ENCODE peak calls at places on chromosomes 11 and 22, in four cellular contexts. H is A549, V is K562, O is GM12878. J is an unnamed sample.

GRCh38 chr11:27420217-27420616 is 52.4 kb downstream of the LGR4 start:
- DNase-seq in H (no peak), V (peak), O (no peak), J (no peak)

GRCh38 chr11:5237384-5237783 is 3.1 kb upstream of the HBD start:
- DNase-seq in H (no peak), V (no peak), O (no peak), J (no peak)

GRCh38 chr11:68584097-68584496 is 100.2 kb upstream of the GAL start:
- DNase-seq in H (peak), V (peak), O (no peak), J (peak)

GRCh38 chr11:121054266-121054665 is 30.4 kb downstream of the TBCEL start:
- DNase-seq in H (no peak), V (no peak), O (no peak), J (no peak)

GRCh38 chr11:73380321-73380720 is 4.1 kb downstream of the RELT start:
- DNase-seq in H (no peak), V (no peak), O (no peak), J (no peak)

GRCh38 chr11:118998822-118999221 is 884 bp downstream of the CENATAC start:
- DNase-seq in H (peak), V (peak), O (no peak), J (peak)

GRCh38 chr11:113014731-113015455 is 53.7 kb downstream of the NCAM1 start:
- DNase-seq in H (no peak), V (no peak), O (no peak), J (no peak)

GRCh38 chr11:85822814-85823213 is 11.9 kb upstream of the SYTL2 start:
- DNase-seq in H (no peak), V (no peak), O (no peak), J (no peak)

GRCh38 chr11:3037041-3037944 is 19.9 kb downstream of the CARS1 start:
- DNase-seq in H (peak), V (peak), O (no peak), J (peak)

GRCh38 chr11:2298795-2299747 is 2.6 kb downstream of the C11orf21 start:
- DNase-seq in H (peak), V (peak), O (no peak), J (peak)

GRCh38 chr11:15941206-15941770 is 415.1 kb downstream of the SOX6 start:
- DNase-seq in H (no peak), V (peak), O (no peak), J (no peak)

GRCh38 chr11:92967178-92967577 is 2.3 kb upstream of the MTNR1B start:
- DNase-seq in H (no peak), V (no peak), O (no peak), J (no peak)

GRCh38 chr11:95157824-95158223 is 68.2 kb downstream of the ENDOD1 start:
- DNase-seq in H (no peak), V (no peak), O (no peak), J (no peak)

GRCh38 chr11:119361961-119362725 is 15.6 kb upstream of the MFRP start:
- DNase-seq in H (no peak), V (no peak), O (no peak), J (no peak)

GRCh38 chr22:27125539-27125938 is 468.2 kb downstream of the MIAT start:
- DNase-seq in H (no peak), V (no peak), O (no peak), J (no peak)

GRCh38 chr22:40405178-40406062 is 35.0 kb downstream of the SGSM3 start:
- DNase-seq in H (no peak), V (no peak), O (no peak), J (no peak)

GRCh38 chr11:109033627-109034340 is 368.9 kb downstream of the DDX10 start:
- DNase-seq in H (no peak), V (no peak), O (no peak), J (no peak)

GRCh38 chr22:20514658-20515406 is 7.4 kb downstream of the MED15 start:
- DNase-seq in H (no peak), V (no peak), O (no peak), J (no peak)

GRCh38 chr11:120135838-120136237 is 2.1 kb downstream of the TRIM29 start:
- DNase-seq in H (no peak), V (no peak), O (no peak), J (no peak)

GRCh38 chr11:107496011-107496410 is 38.4 kb upstream of the CWF19L2 start:
- DNase-seq in H (no peak), V (no peak), O (no peak), J (peak)

GRCh38 chr11:326842-327580 is 6.4 kb upstream of the IFITM3 start:
- DNase-seq in H (no peak), V (peak), O (peak), J (peak)

GRCh38 chr22:20867179-20868099 is 8.6 kb downstream of the SNAP29 start:
- DNase-seq in H (no peak), V (peak), O (no peak), J (peak)

GRCh38 chr11:44955019-44955738 is 4.5 kb upstream of the TP53I11 start:
- DNase-seq in H (peak), V (peak), O (no peak), J (no peak)

GRCh38 chr11:2621919-2622318 is 77.9 kb downstream of the KCNQ1OT1 start:
- DNase-seq in H (no peak), V (no peak), O (peak), J (no peak)

GRCh38 chr11:102007567-102008437 is 39.4 kb upstream of the CFAP300 start:
- DNase-seq in H (peak), V (peak), O (peak), J (peak)

GRCh38 chr11:120494595-120494994 is 17.0 kb upstream of the GRIK4 start:
- DNase-seq in H (no peak), V (no peak), O (no peak), J (no peak)

GRCh38 chr11:130520231-130520630 is 71.8 kb downstream of the ADAMTS15 start:
- DNase-seq in H (no peak), V (no peak), O (no peak), J (no peak)

GRCh38 chr22:46390652-46391301 is 55.3 kb downstream of the TRMU start:
- DNase-seq in H (no peak), V (peak), O (no peak), J (peak)

GRCh38 chr22:19523240-19524169 is 705 bp downstream of the CLDN5 start:
- DNase-seq in H (no peak), V (no peak), O (no peak), J (no peak)

GRCh38 chr11:6735306-6735705 is 36.5 kb downstream of the OR2AG2 start:
- DNase-seq in H (no peak), V (no peak), O (no peak), J (no peak)

GRCh38 chr11:45507916-45508315 is 157.5 kb downstream of the CHST1 start:
- DNase-seq in H (no peak), V (no peak), O (no peak), J (no peak)

GRCh38 chr11:76025068-76025467 is 181.2 kb downstream of the WNT11 start:
- DNase-seq in H (no peak), V (no peak), O (no peak), J (no peak)

GRCh38 chr11:57791321-57792059 is 29.9 kb downstream of the CTNND1 start:
- DNase-seq in H (no peak), V (no peak), O (no peak), J (no peak)

GRCh38 chr22:19892925-19893324 is 38.3 kb upstream of the GNB1L start:
- DNase-seq in H (no peak), V (no peak), O (no peak), J (no peak)

GRCh38 chr22:16975155-16975885 is 32.7 kb downstream of the GAB4 start:
- DNase-seq in H (no peak), V (no peak), O (no peak), J (no peak)

GRCh38 chr22:35681454-35682050 is 33.3 kb downstream of the APOL6 start:
- DNase-seq in H (no peak), V (no peak), O (no peak), J (no peak)

GRCh38 chr22:35674335-35674734 is 26.1 kb downstream of the APOL6 start:
- DNase-seq in H (no peak), V (no peak), O (no peak), J (no peak)

GRCh38 chr22:35683560-35683959 is 34.1 kb upstream of the APOL5 start:
- DNase-seq in H (no peak), V (no peak), O (no peak), J (no peak)

GRCh38 chr22:35678836-35679235 is 30.6 kb downstream of the APOL6 start:
- DNase-seq in H (no peak), V (no peak), O (no peak), J (no peak)

GRCh38 chr22:35677460-35678187 is 29.4 kb downstream of the APOL6 start:
- DNase-seq in H (no peak), V (no peak), O (no peak), J (no peak)
- TF ChIP-seq CHD4 in H (no peak), V (no peak), O (no peak), J (no peak)

GRCh38 chr11:60830478-60831142 is 11.3 kb upstream of the CCDC86 start:
- DNase-seq in H (no peak), V (no peak), O (no peak), J (no peak)
- TF ChIP-seq CHD4 in H (no peak), V (no peak), O (no peak), J (no peak)

GRCh38 chr11:128437137-128437536 is 150.2 kb downstream of the ETS1 start:
- DNase-seq in H (no peak), V (no peak), O (no peak), J (no peak)
- TF ChIP-seq CHD4 in H (no peak), V (no peak), O (no peak), J (no peak)

GRCh38 chr11:105933666-105934065 is 88.4 kb downstream of the MSANTD4 start:
- DNase-seq in H (no peak), V (no peak), O (no peak), J (no peak)

GRCh38 chr11:105937331-105937730 is 84.7 kb downstream of the MSANTD4 start:
- DNase-seq in H (no peak), V (no peak), O (no peak), J (no peak)

GRCh38 chr11:105935791-105936190 is 86.2 kb downstream of the MSANTD4 start:
- DNase-seq in H (no peak), V (no peak), O (no peak), J (no peak)

GRCh38 chr11:105942951-105943350 is 79.1 kb downstream of the MSANTD4 start:
- DNase-seq in H (no peak), V (no peak), O (no peak), J (no peak)

DNA sequence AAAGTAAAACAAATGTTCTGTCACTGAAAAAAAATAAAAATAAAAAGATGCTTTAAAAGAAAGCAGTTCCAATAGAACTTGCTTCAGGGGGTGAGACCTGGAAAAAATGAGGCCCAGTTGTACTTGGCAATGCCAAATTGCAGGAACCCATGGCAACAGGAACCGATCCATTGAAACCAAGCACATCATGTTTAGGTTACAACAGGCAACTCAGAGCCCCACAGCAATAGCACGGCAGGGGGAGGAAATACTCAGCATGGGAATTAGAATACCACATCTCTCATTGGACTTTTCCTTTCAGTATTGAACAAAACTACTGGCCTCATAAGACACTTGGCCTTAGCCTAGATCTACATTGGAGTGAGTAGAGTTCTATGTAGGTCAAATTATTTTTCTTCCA is 84.3 kb downstream of the MSANTD4 start:
- DNase-seq in H (no peak), V (no peak), O (no peak), J (no peak)
- TF ChIP-seq CHD4 in H (no peak), V (no peak), O (no peak), J (no peak)

DNA sequence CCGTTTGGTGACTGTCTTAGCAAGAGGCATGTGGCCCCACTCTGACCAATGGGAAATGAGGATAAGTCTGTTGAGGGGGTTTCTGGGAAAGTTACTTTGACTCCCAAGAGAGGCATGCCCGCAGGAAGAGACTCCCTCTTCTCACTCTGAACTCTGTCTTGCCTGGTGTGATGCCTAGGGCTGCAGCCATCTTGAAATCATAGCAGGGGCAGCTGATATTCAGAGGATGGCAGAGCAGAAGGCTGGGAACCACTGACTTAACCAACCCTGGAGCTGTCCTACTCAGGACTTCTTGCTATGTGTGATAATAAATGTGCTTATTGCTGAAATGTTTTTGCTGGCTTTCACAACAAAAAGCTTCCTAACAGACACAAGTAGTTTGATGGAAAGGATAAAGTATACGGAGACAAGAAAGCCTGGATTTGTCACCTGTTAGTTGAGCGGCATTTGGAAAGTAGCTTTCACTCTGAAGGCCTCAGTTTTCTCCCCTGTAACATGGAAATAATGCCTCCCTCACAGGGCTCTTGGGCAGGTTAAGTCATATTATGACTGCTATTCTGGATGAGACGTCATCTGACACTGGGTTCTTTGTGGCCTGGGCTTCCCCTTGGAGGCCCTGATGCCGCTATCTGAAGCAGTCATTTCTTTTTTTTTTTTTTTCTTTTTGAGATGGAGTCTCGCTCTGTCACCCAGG is 128.5 kb downstream of the CEP164 start:
- DNase-seq in H (no peak), V (no peak), O (peak), J (no peak)
- TF ChIP-seq CHD4 in H (no peak), V (no peak), O (no peak), J (no peak)

GRCh38 chr11:122755941-122756340 is 82.4 kb upstream of the CRTAM start:
- DNase-seq in H (no peak), V (no peak), O (no peak), J (no peak)

GRCh38 chr11:122756417-122756816 is 81.9 kb upstream of the CRTAM start:
- DNase-seq in H (no peak), V (no peak), O (no peak), J (no peak)

GRCh38 chr11:122755409-122755808 is 82.9 kb upstream of the CRTAM start:
- DNase-seq in H (no peak), V (peak), O (no peak), J (no peak)

GRCh38 chr11:122754028-122754427 is 84.3 kb upstream of the CRTAM start:
- DNase-seq in H (no peak), V (no peak), O (no peak), J (no peak)

GRCh38 chr11:122754553-122755322 is 83.6 kb upstream of the CRTAM start:
- DNase-seq in H (no peak), V (peak), O (no peak), J (peak)
- TF ChIP-seq CHD4 in H (no peak), V (no peak), O (no peak), J (no peak)

DNA sequence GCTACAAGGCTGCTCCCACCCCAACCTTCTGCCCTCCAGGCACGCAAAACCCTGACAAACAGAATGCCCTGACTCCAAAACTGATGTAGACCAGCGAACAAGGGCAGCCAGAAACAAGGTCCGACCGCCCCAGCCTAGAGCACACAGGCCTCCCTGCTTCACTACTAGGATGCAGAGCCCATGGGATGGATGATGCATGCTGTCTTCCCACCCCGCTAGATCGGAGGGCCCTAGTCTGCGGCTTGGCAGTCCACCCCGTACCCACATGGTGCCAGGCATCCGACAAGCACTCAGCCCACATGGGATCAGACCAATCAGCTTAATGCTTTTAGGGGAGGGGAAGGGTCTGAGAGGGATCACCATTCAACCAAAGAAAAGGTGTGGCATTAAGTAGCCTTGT is 30.6 kb downstream of the PISD start:
- DNase-seq in H (no peak), V (no peak), O (no peak), J (no peak)
- TF ChIP-seq CHD4 in H (no peak), V (no peak), O (no peak), J (no peak)

GRCh38 chr11:62682518-62682917 is 3.6 kb upstream of the UBXN1 start:
- DNase-seq in H (no peak), V (no peak), O (no peak), J (no peak)

GRCh38 chr11:62678433-62678769 is 472 bp downstream of the UBXN1 start:
- DNase-seq in H (no peak), V (no peak), O (no peak), J (no peak)

GRCh38 chr11:62677709-62678108 is 1.2 kb downstream of the UBXN1 start:
- DNase-seq in H (no peak), V (no peak), O (no peak), J (no peak)

GRCh38 chr11:62678770-62679696 is at the start of gene UBXN1:
- DNase-seq in H (peak), V (peak), O (no peak), J (peak)

GRCh38 chr11:62680825-62681240 is 2.0 kb upstream of the UBXN1 start:
- DNase-seq in H (peak), V (peak), O (no peak), J (peak)
- TF ChIP-seq CHD4 in H (no peak), V (no peak), O (no peak), J (no peak)

DNA sequence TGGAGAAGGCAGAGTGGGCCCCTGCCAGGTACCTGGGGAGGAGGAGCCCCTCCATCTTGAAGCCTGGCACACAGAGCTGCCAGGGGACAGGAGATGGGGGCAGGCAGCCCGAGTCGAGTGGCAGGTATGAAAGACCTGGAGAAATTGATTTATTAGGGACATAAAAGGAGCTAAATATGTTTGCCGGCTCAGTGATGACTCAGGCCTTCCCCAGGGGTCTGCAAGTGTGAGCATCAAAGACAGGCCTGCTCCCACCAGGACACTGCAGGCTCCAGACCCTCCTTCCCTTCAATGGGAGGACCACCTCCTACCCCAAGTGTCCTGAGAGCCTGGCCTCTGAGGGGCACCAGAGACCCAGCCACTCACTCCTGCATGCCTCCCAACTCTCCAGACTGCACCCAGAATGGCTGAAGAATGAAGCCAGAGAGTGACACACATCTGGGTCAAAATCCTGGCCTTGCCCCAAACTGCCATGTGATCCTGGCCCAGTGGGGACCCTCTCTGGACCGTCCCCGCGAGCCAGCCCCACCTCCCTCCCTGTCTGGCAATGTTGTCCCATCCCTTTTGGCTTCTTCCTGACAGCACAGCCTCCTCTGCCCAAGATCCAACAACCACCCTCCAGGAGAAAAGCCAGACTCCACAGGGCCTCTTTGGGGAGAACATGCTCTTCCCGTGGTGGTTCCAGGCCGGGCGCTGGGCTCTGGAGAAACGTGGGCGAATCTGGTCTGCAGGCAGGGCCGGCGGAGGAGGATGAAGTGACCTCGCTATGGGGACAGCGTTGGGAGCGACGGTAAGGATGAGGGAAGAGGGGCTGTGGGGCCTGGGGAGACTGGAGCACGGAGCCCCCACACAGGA is 36.2 kb downstream of the CYTH4 start:
- DNase-seq in H (no peak), V (no peak), O (no peak), J (no peak)
- TF ChIP-seq CHD4 in H (no peak), V (no peak), O (no peak), J (no peak)